ENCODE peak calls at places on chromosomes 6 and 20, in five cellular contexts. C is spleen; A is CD4-positive, CD25-positive, alpha-beta regulatory T cell; V is pancreas; N is left lung. B is an unnamed sample.

GRCh38 chr20:40844285-40844684 is 155.2 kb upstream of the MAFB start:
- DNase-seq in V (no peak), N (no peak), A (no peak), C (no peak), B (no peak)

GRCh38 chr6:134477991-134478635 is 160.2 kb upstream of the SGK1 start:
- DNase-seq in V (no peak), A (no peak), N (no peak), C (no peak), B (no peak)

GRCh38 chr6:170128811-170129681 is 161.8 kb downstream of the DLL1 start:
- DNase-seq in C (peak; percentile 63), N (peak; percentile 66), V (no peak), A (no peak), B (peak; percentile 59)

GRCh38 chr20:3173582-3174441 is 463 bp upstream of the LZTS3 start:
- DNase-seq in N (peak; percentile 97), A (peak; percentile 88), V (peak; percentile 89), C (peak; percentile 97), B (peak; percentile 96)

GRCh38 chr6:131669891-131670290 is 31.3 kb downstream of the OR2A4 start:
- DNase-seq in C (no peak), N (no peak), V (no peak), A (no peak), B (no peak)

GRCh38 chr6:88858455-88858854 is 105.0 kb downstream of the RNGTT start:
- DNase-seq in N (no peak), V (no peak), C (no peak), A (no peak), B (no peak)

GRCh38 chr6:72218125-72218524 is 331.8 kb downstream of the RIMS1 start:
- DNase-seq in V (peak; percentile 23), N (peak; percentile 13), A (no peak), C (no peak), B (no peak)

GRCh38 chr6:116286773-116287358 is 7.1 kb upstream of the TSPYL1 start:
- DNase-seq in C (no peak), A (no peak), N (no peak), V (no peak), B (no peak)

GRCh38 chr20:49256261-49256660 is 21.6 kb downstream of the ZNFX1 start:
- DNase-seq in N (no peak), C (no peak), A (no peak), V (no peak), B (no peak)

GRCh38 chr6:147508073-147508870 is at the start of gene SAMD5:
- DNase-seq in V (peak; percentile 25), A (peak; percentile 10), C (peak; percentile 81), N (peak; percentile 89), B (peak; percentile 79)

GRCh38 chr20:36467076-36467999 is 74.0 kb upstream of the MYL9 start:
- DNase-seq in A (peak; percentile 81), C (peak; percentile 89), V (peak; percentile 61), N (no peak), B (no peak)

GRCh38 chr20:36468149-36469000 is 72.9 kb upstream of the MYL9 start:
- DNase-seq in C (no peak), A (no peak), V (peak; percentile 79), N (no peak), B (no peak)

GRCh38 chr20:36470482-36471062 is 70.7 kb upstream of the MYL9 start:
- DNase-seq in C (no peak), A (no peak), V (no peak), N (no peak), B (no peak)

GRCh38 chr20:36471885-36472642 is 69.3 kb upstream of the MYL9 start:
- DNase-seq in A (no peak), C (no peak), V (no peak), N (no peak), B (no peak)

DNA sequence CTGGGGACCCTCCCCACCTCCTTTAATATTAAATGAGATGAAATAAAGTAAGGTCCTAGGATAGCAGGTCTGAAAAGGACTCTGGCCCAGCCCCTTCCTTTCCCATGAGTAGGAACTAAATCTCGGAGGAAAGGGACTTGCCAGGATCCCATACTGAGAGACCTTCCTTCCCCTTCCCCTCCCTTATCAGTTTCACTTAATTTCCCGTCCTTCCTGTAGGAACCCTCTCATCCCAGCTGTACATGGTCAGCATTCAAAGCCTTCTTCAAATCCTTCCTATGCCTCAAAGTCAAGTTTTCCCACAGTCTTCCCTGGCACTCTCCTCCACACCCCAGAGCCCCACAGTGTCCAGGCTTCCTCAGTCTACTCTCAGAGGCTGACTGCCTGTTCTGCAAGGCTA is 71.3 kb upstream of the MYL9 start:
- DNase-seq in N (no peak), A (no peak), V (no peak), C (no peak), B (no peak)
- H3K4me1 ChIP-seq in N (peaks cover 60% of the 10 kb centered on the region), A (peaks cover 68% of the 10 kb centered on the region), V (peaks cover 85% of the 10 kb centered on the region), C (peaks cover 100% of the 10 kb centered on the region), B (peaks cover 90% of the 10 kb centered on the region)

DNA sequence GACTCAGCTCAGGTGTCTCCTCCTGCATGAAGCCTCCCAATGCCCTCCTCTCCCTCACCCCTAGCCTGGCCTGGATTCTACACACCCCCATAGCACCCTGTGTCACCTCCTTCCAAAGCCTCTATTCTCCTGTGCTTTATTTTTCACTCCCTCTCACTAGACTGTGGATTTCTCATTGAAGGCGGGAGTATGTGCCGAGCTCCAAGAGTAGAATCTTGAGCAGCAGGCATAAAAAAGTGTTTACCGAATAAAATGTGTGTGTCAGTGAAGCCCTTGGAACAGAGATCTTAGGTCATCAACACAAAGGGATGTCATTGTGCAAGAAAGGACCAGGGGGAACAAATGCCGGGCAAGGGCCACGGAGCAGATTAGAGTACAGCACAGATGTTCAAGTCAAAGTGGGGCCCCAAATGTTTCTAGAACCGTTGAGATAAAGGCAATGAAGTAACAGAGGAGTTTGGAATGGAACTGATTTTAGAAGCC is 106.1 kb upstream of the TMEM170B start:
- DNase-seq in N (no peak), A (no peak), V (no peak), C (no peak), B (no peak)
- H3K4me1 ChIP-seq in N (peaks cover 44% of the 10 kb centered on the region), A (peaks cover 15% of the 10 kb centered on the region), V (peaks cover 23% of the 10 kb centered on the region), C (peaks cover 24% of the 10 kb centered on the region), B (peaks cover 73% of the 10 kb centered on the region)

GRCh38 chr6:3327403-3327802 is 68.7 kb downstream of the PSMG4 start:
- DNase-seq in V (no peak), A (no peak), C (peak; percentile 0), N (no peak), B (no peak)
- H3K4me1 ChIP-seq in V (peaks cover 52% of the 10 kb centered on the region), A (no peaks in the 10 kb centered on the region), C (peaks cover 17% of the 10 kb centered on the region), N (peaks cover 9% of the 10 kb centered on the region), B (peaks cover 16% of the 10 kb centered on the region)

DNA sequence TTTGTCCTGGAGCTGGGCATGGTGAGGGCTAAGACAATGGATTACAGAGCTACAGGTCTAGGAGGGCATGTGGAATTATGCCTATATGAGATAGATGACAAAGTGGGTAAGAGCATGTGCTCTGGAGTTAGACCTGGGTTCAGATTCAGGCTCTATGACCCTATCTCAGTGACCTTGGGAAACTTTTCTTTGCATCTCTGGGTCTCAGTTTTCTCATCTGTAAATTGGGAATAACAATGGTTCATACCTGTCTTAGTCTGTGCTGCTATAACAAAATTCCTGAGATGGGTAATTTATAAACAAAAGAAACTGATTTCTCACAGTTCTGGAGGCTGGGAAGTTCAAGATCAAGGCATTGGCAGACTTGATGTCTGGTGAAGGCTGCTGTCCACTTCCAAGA is 30.3 kb downstream of the PPARD start:
- DNase-seq in N (no peak), C (no peak), A (no peak), V (no peak), B (no peak)
- H3K4me1 ChIP-seq in N (peaks cover 34% of the 10 kb centered on the region), C (peaks cover 67% of the 10 kb centered on the region), A (peaks cover 39% of the 10 kb centered on the region), V (peaks cover 18% of the 10 kb centered on the region), B (peaks cover 38% of the 10 kb centered on the region)

GRCh38 chr20:38162149-38162548 is 2.9 kb downstream of the TGM2 start:
- DNase-seq in V (no peak), C (no peak), A (no peak), N (no peak), B (no peak)
- H3K4me1 ChIP-seq in V (no peaks in the 10 kb centered on the region), C (peaks cover 81% of the 10 kb centered on the region), A (no peaks in the 10 kb centered on the region), N (peaks cover 13% of the 10 kb centered on the region), B (peaks cover 69% of the 10 kb centered on the region)

GRCh38 chr20:61950631-61951010 is 115.1 kb downstream of the TAF4 start:
- DNase-seq in A (no peak), N (peak; percentile 65), C (peak; percentile 36), V (no peak), B (peak; percentile 47)
- H3K4me1 ChIP-seq in A (no peaks in the 10 kb centered on the region), N (no peaks in the 10 kb centered on the region), C (no peaks in the 10 kb centered on the region), V (peaks cover 5% of the 10 kb centered on the region), B (no peaks in the 10 kb centered on the region)

DNA sequence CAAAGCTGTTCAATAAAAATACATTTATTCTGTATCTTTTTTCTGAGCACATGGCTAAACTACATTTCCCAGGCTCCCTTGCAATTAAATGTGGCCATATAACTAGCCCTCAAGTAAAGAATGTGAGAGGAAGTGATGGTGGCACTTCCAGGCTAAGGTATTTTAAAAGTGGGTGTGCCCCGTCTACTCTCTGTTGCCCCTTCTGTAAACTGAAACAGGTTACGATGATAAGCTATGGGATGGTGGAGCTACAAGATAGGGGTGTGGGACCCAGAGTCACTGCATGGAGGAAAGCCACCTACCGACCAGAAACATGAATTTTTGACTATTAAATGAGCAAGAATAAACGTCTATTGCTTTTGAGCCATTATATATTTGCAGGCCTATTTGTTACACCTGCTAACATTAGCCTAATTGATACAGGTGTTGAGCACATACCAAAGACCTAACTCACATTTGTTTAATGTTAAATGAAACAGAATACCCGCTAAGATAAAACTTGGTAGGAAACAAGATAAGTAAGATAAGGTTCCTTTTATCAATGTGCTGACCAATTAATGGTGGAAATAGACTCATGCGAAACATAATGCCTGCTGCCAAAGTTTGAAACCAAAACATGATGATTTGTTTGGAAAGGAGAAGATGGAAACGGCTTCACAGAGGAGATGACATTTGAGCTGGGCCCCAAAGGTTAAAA is 3.0 kb downstream of the FYN start:
- DNase-seq in V (no peak), N (no peak), C (no peak), A (peak; percentile 79), B (no peak)
- H3K4me1 ChIP-seq in V (no peaks in the 10 kb centered on the region), N (no peaks in the 10 kb centered on the region), C (peaks cover 82% of the 10 kb centered on the region), A (peaks cover 76% of the 10 kb centered on the region), B (peaks cover 19% of the 10 kb centered on the region)

GRCh38 chr6:139135578-139136545 is 982 bp downstream of the HECA start:
- DNase-seq in A (peak; percentile 81), C (peak; percentile 97), N (peak; percentile 97), V (peak; percentile 37), B (peak; percentile 90)
- H3K4me1 ChIP-seq in A (peaks cover 60% of the 10 kb centered on the region), C (peaks cover 82% of the 10 kb centered on the region), N (peaks cover 10% of the 10 kb centered on the region), V (peaks cover 15% of the 10 kb centered on the region), B (peaks cover 31% of the 10 kb centered on the region)

GRCh38 chr6:129663531-129663930 is 46.4 kb downstream of the ARHGAP18 start:
- DNase-seq in A (no peak), C (no peak), V (no peak), N (no peak), B (no peak)
- H3K4me1 ChIP-seq in A (no peaks in the 10 kb centered on the region), C (peaks cover 40% of the 10 kb centered on the region), V (peaks cover 65% of the 10 kb centered on the region), N (peaks cover 6% of the 10 kb centered on the region), B (peaks cover 6% of the 10 kb centered on the region)